ENCODE peak calls at places on chromosomes 2 and 18, in ten cellular contexts. C is body of pancreas, M is right atrium auricular region, J is HepG2, T is spleen, X is aorta, E is gastrocnemius medialis, V is transverse colon, P is A673, O is psoas muscle. N is an unnamed sample.

GRCh38 chr2:31170071-31170698 is 31.9 kb upstream of the GALNT14 start:
- DNase-seq in C (peak; percentile 63), M (peak; percentile 64), J (peak; percentile 52), T (peak; percentile 80), X (peak; percentile 61), E (peak; percentile 46), V (peak; percentile 47), P (peak; percentile 72), O (peak; percentile 67), N (peak; percentile 86)

GRCh38 chr18:39604836-39605235 is 2039.2 kb upstream of the CELF4 start:
- DNase-seq in C (no peak), M (no peak), J (no peak), T (no peak), X (no peak), E (no peak), V (no peak), P (no peak), O (no peak), N (no peak)

GRCh38 chr2:140604096-140604495 is 1526.7 kb downstream of the LRP1B start:
- DNase-seq in C (no peak), M (no peak), J (no peak), T (no peak), X (no peak), E (no peak), V (no peak), P (no peak), O (no peak), N (no peak)

GRCh38 chr2:200585730-200586643 is at the start of gene AOX1:
- DNase-seq in C (peak; percentile 80), M (peak; percentile 87), J (peak; percentile 70), T (peak; percentile 84), X (peak; percentile 62), E (peak; percentile 73), V (peak; percentile 47), P (peak; percentile 68), O (peak; percentile 87), N (peak; percentile 92)

GRCh38 chr2:58709274-58709673 is 468.1 kb upstream of the FANCL start:
- DNase-seq in C (no peak), M (no peak), J (no peak), T (no peak), X (no peak), E (no peak), V (no peak), P (no peak), O (no peak), N (no peak)

GRCh38 chr2:96868555-96869280 is 1.2 kb downstream of the SEMA4C start:
- DNase-seq in C (peak; percentile 82), M (peak; percentile 92), J (peak; percentile 95), T (peak; percentile 92), X (peak; percentile 94), E (peak; percentile 75), V (peak; percentile 85), P (peak; percentile 95), O (peak; percentile 94), N (peak; percentile 93)

GRCh38 chr2:174535757-174536703 is 49.2 kb upstream of the GPR155 start:
- DNase-seq in C (no peak), M (no peak), J (no peak), T (no peak), X (no peak), E (no peak), V (peak; percentile 13), P (no peak), O (no peak), N (no peak)

GRCh38 chr2:157592983-157593382 is 35.7 kb downstream of the ACVR1C start:
- DNase-seq in C (no peak), M (no peak), J (peak; percentile 4), T (no peak), X (no peak), E (no peak), V (no peak), P (peak; percentile 24), O (no peak), N (no peak)

GRCh38 chr2:31962757-31963361 is 47.9 kb downstream of the MEMO1 start:
- DNase-seq in C (no peak), M (no peak), J (no peak), T (no peak), X (peak; percentile 67), E (peak; percentile 19), V (no peak), P (no peak), O (no peak), N (no peak)

GRCh38 chr2:234679766-234680687 is 183.1 kb upstream of the ARL4C start:
- DNase-seq in C (peak; percentile 44), M (peak; percentile 83), J (peak; percentile 98), T (no peak), X (peak; percentile 88), E (peak; percentile 71), V (peak; percentile 45), P (no peak), O (peak; percentile 85), N (peak; percentile 41)

GRCh38 chr2:121634354-121635307 is 14.6 kb downstream of the CLASP1 start:
- DNase-seq in C (no peak), M (no peak), J (no peak), T (no peak), X (no peak), E (no peak), V (no peak), P (peak; percentile 3), O (no peak), N (no peak)

GRCh38 chr2:202411097-202411496 is 35.0 kb downstream of the BMPR2 start:
- DNase-seq in C (no peak), M (no peak), J (no peak), T (no peak), X (no peak), E (no peak), V (no peak), P (no peak), O (no peak), N (no peak)

GRCh38 chr2:45653125-45653524 is 1.6 kb downstream of the PRKCE start:
- DNase-seq in C (no peak), M (no peak), J (no peak), T (no peak), X (no peak), E (no peak), V (no peak), P (no peak), O (no peak), N (no peak)

GRCh38 chr2:45650851-45651414 is 542 bp upstream of the PRKCE start:
- DNase-seq in C (peak; percentile 95), M (peak; percentile 96), J (peak; percentile 92), T (peak; percentile 97), X (peak; percentile 96), E (peak; percentile 92), V (peak; percentile 95), P (peak; percentile 94), O (peak; percentile 95), N (peak; percentile 93)

GRCh38 chr2:45652090-45653050 is 895 bp downstream of the PRKCE start:
- DNase-seq in C (peak; percentile 38), M (peak; percentile 67), J (no peak), T (peak; percentile 87), X (peak; percentile 74), E (peak; percentile 24), V (peak; percentile 42), P (peak; percentile 11), O (peak; percentile 62), N (peak; percentile 74)

GRCh38 chr2:45649855-45650806 is 1.3 kb upstream of the PRKCE start:
- DNase-seq in C (peak; percentile 82), M (peak; percentile 83), J (peak; percentile 64), T (peak; percentile 93), X (peak; percentile 82), E (peak; percentile 82), V (peak; percentile 83), P (peak; percentile 36), O (peak; percentile 88), N (peak; percentile 85)

GRCh38 chr2:45651415-45652089 is at the start of gene PRKCE:
- DNase-seq in C (peak; percentile 71), M (peak; percentile 67), J (no peak), T (peak; percentile 93), X (peak; percentile 79), E (peak; percentile 59), V (peak; percentile 68), P (peak; percentile 40), O (peak; percentile 85), N (no peak)
- H3K4me1 ChIP-seq in C (peaks cover 39% of the 10 kb centered on the region), M (peaks cover 40% of the 10 kb centered on the region), J (peaks cover 42% of the 10 kb centered on the region), T (peaks cover 38% of the 10 kb centered on the region), X (no peaks in the 10 kb centered on the region), E (peaks cover 33% of the 10 kb centered on the region), V (peaks cover 25% of the 10 kb centered on the region), P (peaks cover 19% of the 10 kb centered on the region), O (peaks cover 22% of the 10 kb centered on the region), N (no peaks in the 10 kb centered on the region)

GRCh38 chr2:156581280-156581679 is 145.1 kb downstream of the GPD2 start:
- DNase-seq in C (no peak), M (no peak), J (no peak), T (no peak), X (no peak), E (no peak), V (no peak), P (no peak), O (no peak), N (no peak)
- H3K9me3 ChIP-seq in C (no peaks in the 10 kb centered on the region), M (no peaks in the 10 kb centered on the region), J (no peaks in the 10 kb centered on the region), T (no peaks in the 10 kb centered on the region), X (no peaks in the 10 kb centered on the region), E (no peaks in the 10 kb centered on the region), V (no peaks in the 10 kb centered on the region), P (no peaks in the 10 kb centered on the region), O (no peaks in the 10 kb centered on the region), N (no peaks in the 10 kb centered on the region)

DNA sequence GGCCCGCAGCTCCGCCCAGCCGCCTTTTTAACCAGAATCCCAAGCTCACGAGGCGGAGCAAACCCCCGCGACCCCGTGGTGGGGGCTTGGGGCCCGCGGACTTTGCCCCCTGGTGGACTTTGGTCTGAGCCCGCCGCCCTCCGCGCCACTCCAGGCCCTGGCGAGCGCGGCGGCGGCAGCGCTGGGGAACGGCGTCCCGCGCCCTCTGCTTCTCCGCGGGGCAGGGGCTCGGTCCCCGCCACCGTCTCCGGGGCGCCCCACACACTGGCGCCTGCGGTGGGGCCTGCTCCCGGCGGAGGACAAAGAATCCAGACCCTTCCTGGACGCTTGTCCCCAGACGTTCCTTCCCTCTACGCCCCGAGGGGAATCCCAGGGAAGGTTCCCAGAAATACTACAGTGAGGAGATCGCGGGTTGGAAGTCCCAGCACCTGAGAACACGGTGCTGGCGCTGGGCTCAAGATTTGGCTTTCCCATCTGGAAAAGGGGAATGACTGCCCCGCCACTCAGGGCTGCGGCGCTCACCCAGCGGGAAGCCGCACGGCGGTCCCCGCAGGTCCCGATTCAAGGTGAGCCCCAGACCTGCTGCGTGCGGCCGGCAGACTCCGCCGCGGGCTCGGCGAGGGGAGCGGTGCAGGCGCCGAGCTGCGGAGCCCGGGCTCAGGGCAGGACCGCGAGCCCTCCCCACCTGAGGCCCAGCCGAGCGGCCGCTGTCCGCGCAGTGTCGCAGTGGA is at the start of gene HAAO:
- DNase-seq in C (peak; percentile 90), M (no peak), J (peak; percentile 91), T (peak; percentile 86), X (peak; percentile 81), E (no peak), V (peak; percentile 51), P (peak; percentile 14), O (peak; percentile 78), N (peak; percentile 90)
- H3K4me3 ChIP-seq in C (peak within 1 kb of the TSS; percentile 35), M (peak within 1 kb of the TSS; percentile 38), J (peak within 1 kb of the TSS; percentile 99), T (peak within 1 kb of the TSS; percentile 63), X (peak within 1 kb of the TSS; percentile 35), E (peak within 1 kb of the TSS; percentile 55), V (peak within 1 kb of the TSS; percentile 61), P (peak within 1 kb of the TSS; percentile 52), O (peak within 1 kb of the TSS; percentile 74), N (peak within 1 kb of the TSS; percentile 80)

GRCh38 chr2:218262631-218263586 is 2.1 kb downstream of the GPBAR1 start:
- DNase-seq in C (no peak), M (no peak), J (no peak), T (no peak), X (no peak), E (peak; percentile 19), V (no peak), P (no peak), O (peak; percentile 60), N (no peak)
- H3K4me1 ChIP-seq in C (peaks cover 53% of the 10 kb centered on the region), M (peaks cover 51% of the 10 kb centered on the region), J (peaks cover 72% of the 10 kb centered on the region), T (peaks cover 53% of the 10 kb centered on the region), X (no peaks in the 10 kb centered on the region), E (peaks cover 18% of the 10 kb centered on the region), V (peaks cover 74% of the 10 kb centered on the region), P (peaks cover 15% of the 10 kb centered on the region), O (peaks cover 11% of the 10 kb centered on the region), N (no peaks in the 10 kb centered on the region)

N was measured in endodermal cell.